ENCODE peak calls at places on chromosomes 12 and 14, in seven cellular contexts. One of them, this sample, is unnamed.

GRCh38 chr12:131511803-131512564 is 198.9 kb upstream of the SFSWAP start:
- DNase-seq in substantia nigra: no peak
- DNase-seq in Right ventricle myocardium superior: no peak
- DNase-seq in Caco-2: no peak
- DNase-seq in nucleus accumbens: no peak
- DNase-seq in ascending aorta: no peak
- DNase-seq in fibroblast of mammary gland: no peak
- DNase-seq in this sample: no peak

GRCh38 chr12:89059721-89060120 is 292.6 kb downstream of the DUSP6 start:
- DNase-seq in ascending aorta: no peak
- DNase-seq in Right ventricle myocardium superior: no peak
- DNase-seq in Caco-2: no peak
- DNase-seq in substantia nigra: no peak
- DNase-seq in nucleus accumbens: no peak
- DNase-seq in fibroblast of mammary gland: no peak
- DNase-seq in this sample: no peak

GRCh38 chr12:124397807-124398577 is 103.1 kb downstream of the RFLNA start:
- DNase-seq in ascending aorta: no peak
- DNase-seq in fibroblast of mammary gland: peak
- DNase-seq in Right ventricle myocardium superior: no peak
- DNase-seq in substantia nigra: no peak
- DNase-seq in nucleus accumbens: no peak
- DNase-seq in Caco-2: no peak
- DNase-seq in this sample: no peak

GRCh38 chr12:6963741-6964446 is 6.6 kb downstream of the PHB2 start:
- DNase-seq in nucleus accumbens: no peak
- DNase-seq in Right ventricle myocardium superior: no peak
- DNase-seq in fibroblast of mammary gland: no peak
- DNase-seq in ascending aorta: no peak
- DNase-seq in Caco-2: no peak
- DNase-seq in substantia nigra: no peak
- DNase-seq in this sample: peak

GRCh38 chr12:43551271-43551970 is 582 bp downstream of the ADAMTS20 start:
- DNase-seq in Right ventricle myocardium superior: no peak
- DNase-seq in substantia nigra: no peak
- DNase-seq in ascending aorta: no peak
- DNase-seq in Caco-2: no peak
- DNase-seq in nucleus accumbens: no peak
- DNase-seq in fibroblast of mammary gland: no peak
- DNase-seq in this sample: peak

GRCh38 chr12:28082101-28082500 is 108.2 kb upstream of the CCDC91 start:
- DNase-seq in Caco-2: no peak
- DNase-seq in ascending aorta: no peak
- DNase-seq in substantia nigra: no peak
- DNase-seq in Right ventricle myocardium superior: no peak
- DNase-seq in fibroblast of mammary gland: peak
- DNase-seq in nucleus accumbens: no peak
- DNase-seq in this sample: no peak

GRCh38 chr12:57518920-57519757 is 1.2 kb downstream of the DDIT3 start:
- DNase-seq in Caco-2: peak
- DNase-seq in ascending aorta: no peak
- DNase-seq in substantia nigra: no peak
- DNase-seq in fibroblast of mammary gland: peak
- DNase-seq in nucleus accumbens: no peak
- DNase-seq in Right ventricle myocardium superior: peak
- DNase-seq in this sample: peak

GRCh38 chr12:69885656-69886055 is 60.6 kb downstream of the MYRFL start:
- DNase-seq in substantia nigra: no peak
- DNase-seq in Right ventricle myocardium superior: no peak
- DNase-seq in nucleus accumbens: no peak
- DNase-seq in ascending aorta: no peak
- DNase-seq in fibroblast of mammary gland: no peak
- DNase-seq in Caco-2: no peak
- DNase-seq in this sample: no peak

GRCh38 chr12:14873440-14874185 is 12.0 kb downstream of the MGP start:
- DNase-seq in ascending aorta: no peak
- DNase-seq in Caco-2: no peak
- DNase-seq in substantia nigra: no peak
- DNase-seq in nucleus accumbens: no peak
- DNase-seq in Right ventricle myocardium superior: no peak
- DNase-seq in fibroblast of mammary gland: no peak
- DNase-seq in this sample: no peak

GRCh38 chr14:102774391-102775153 is 2.7 kb upstream of the TRAF3 start:
- DNase-seq in Caco-2: peak
- DNase-seq in substantia nigra: peak
- DNase-seq in ascending aorta: no peak
- DNase-seq in Right ventricle myocardium superior: no peak
- DNase-seq in fibroblast of mammary gland: peak
- DNase-seq in nucleus accumbens: peak
- DNase-seq in this sample: peak

GRCh38 chr14:68291820-68292219 is 472.2 kb downstream of the RAD51B start:
- DNase-seq in Right ventricle myocardium superior: no peak
- DNase-seq in ascending aorta: no peak
- DNase-seq in nucleus accumbens: no peak
- DNase-seq in fibroblast of mammary gland: no peak
- DNase-seq in Caco-2: no peak
- DNase-seq in substantia nigra: no peak
- DNase-seq in this sample: no peak

GRCh38 chr14:28870033-28870564 is 103.5 kb downstream of the FOXG1 start:
- DNase-seq in fibroblast of mammary gland: no peak
- DNase-seq in Right ventricle myocardium superior: no peak
- DNase-seq in nucleus accumbens: no peak
- DNase-seq in substantia nigra: no peak
- DNase-seq in Caco-2: no peak
- DNase-seq in ascending aorta: no peak
- DNase-seq in this sample: no peak

GRCh38 chr12:14482361-14482760 is 85.3 kb downstream of the PLBD1 start:
- DNase-seq in fibroblast of mammary gland: no peak
- DNase-seq in substantia nigra: no peak
- DNase-seq in nucleus accumbens: no peak
- DNase-seq in Right ventricle myocardium superior: no peak
- DNase-seq in Caco-2: no peak
- DNase-seq in ascending aorta: no peak
- DNase-seq in this sample: no peak

GRCh38 chr14:42002139-42002538 is 395.5 kb downstream of the LRFN5 start:
- DNase-seq in Right ventricle myocardium superior: no peak
- DNase-seq in Caco-2: no peak
- DNase-seq in nucleus accumbens: no peak
- DNase-seq in substantia nigra: no peak
- DNase-seq in ascending aorta: no peak
- DNase-seq in fibroblast of mammary gland: peak
- DNase-seq in this sample: no peak

GRCh38 chr12:121811434-121812319 is 7.9 kb downstream of the SETD1B start:
- DNase-seq in fibroblast of mammary gland: peak
- DNase-seq in Right ventricle myocardium superior: peak
- DNase-seq in substantia nigra: peak
- DNase-seq in ascending aorta: no peak
- DNase-seq in nucleus accumbens: peak
- DNase-seq in Caco-2: peak
- DNase-seq in this sample: peak

GRCh38 chr14:93970967-93971634 is 5.3 kb downstream of the ASB2 start:
- DNase-seq in nucleus accumbens: no peak
- DNase-seq in fibroblast of mammary gland: no peak
- DNase-seq in substantia nigra: no peak
- DNase-seq in Caco-2: no peak
- DNase-seq in ascending aorta: no peak
- DNase-seq in Right ventricle myocardium superior: no peak
- DNase-seq in this sample: peak

GRCh38 chr12:57864811-57865751 is 18.6 kb upstream of the CTDSP2 start:
- DNase-seq in ascending aorta: peak
- DNase-seq in Caco-2: peak
- DNase-seq in substantia nigra: peak
- DNase-seq in fibroblast of mammary gland: peak
- DNase-seq in Right ventricle myocardium superior: peak
- DNase-seq in nucleus accumbens: no peak
- DNase-seq in this sample: peak

GRCh38 chr12:52254965-52255751 is 19.3 kb upstream of the KRT86 start:
- DNase-seq in nucleus accumbens: no peak
- DNase-seq in substantia nigra: no peak
- DNase-seq in ascending aorta: no peak
- DNase-seq in Right ventricle myocardium superior: no peak
- DNase-seq in fibroblast of mammary gland: no peak
- DNase-seq in Caco-2: no peak
- DNase-seq in this sample: peak

This sample was measured in spleen.